ENCODE peak calls at places on chromosome 4, in five cellular contexts. K is trophoblast cell, W is H9, Q is neuronal stem cell, V is H1. X is an unnamed sample. For H3K79me1, the result is how much of the 10 kb centered on the place peaks cover.

GRCh38 chr4:124641715-124642380 is 70.7 kb downstream of the ANKRD50 start:
- DNase-seq in W (no peak), K (no peak), Q (no peak), V (no peak), X (peak)

GRCh38 chr4:22301253-22301652 is 214.6 kb downstream of the ADGRA3 start:
- DNase-seq in K (no peak), W (no peak), V (no peak), Q (no peak), X (no peak)

GRCh38 chr4:173257732-173258717 is 76.1 kb downstream of the HMGB2 start:
- DNase-seq in W (peak), K (peak), Q (peak), V (peak), X (peak)

GRCh38 chr4:2059726-2060577 is 825 bp downstream of the NAT8L start:
- DNase-seq in W (no peak), Q (no peak), V (no peak), K (no peak), X (peak)

GRCh38 chr4:13984996-13985780 is 357.7 kb upstream of the BOD1L1 start:
- DNase-seq in W (no peak), K (no peak), Q (no peak), V (no peak), X (no peak)

GRCh38 chr4:168836482-168836881 is 173.6 kb downstream of the CBR4 start:
- DNase-seq in K (no peak), V (no peak), Q (no peak), W (no peak), X (no peak)

GRCh38 chr4:137819964-137820383 is 287.7 kb upstream of the PCDH18 start:
- DNase-seq in K (peak), Q (peak), V (peak), W (peak), X (peak)

GRCh38 chr4:148239406-148239805 is 202.8 kb downstream of the NR3C2 start:
- DNase-seq in W (no peak), V (no peak), Q (no peak), K (no peak), X (no peak)

GRCh38 chr4:77994194-77994721 is 62.9 kb upstream of the FRAS1 start:
- DNase-seq in Q (peak), W (peak), K (peak), V (peak), X (peak)

GRCh38 chr4:150250293-150250997 is 172.2 kb downstream of the DCLK2 start:
- DNase-seq in V (no peak), W (no peak), Q (no peak), K (no peak), X (no peak)

GRCh38 chr4:10611673-10612072 is 72.9 kb downstream of the CLNK start:
- DNase-seq in K (peak), W (no peak), Q (no peak), V (no peak), X (peak)

GRCh38 chr4:139783761-139784484 is 118.3 kb downstream of the MGST2 start:
- DNase-seq in Q (no peak), W (no peak), V (no peak), K (peak), X (no peak)

GRCh38 chr4:13546855-13547562 is 2.7 kb upstream of the NKX3-2 start:
- DNase-seq in W (peak), K (no peak), Q (no peak), V (no peak), X (peak)

GRCh38 chr4:127782025-127782274 is 172 bp upstream of the HSPA4L start:
- DNase-seq in K (peak), Q (peak), V (peak), W (peak), X (no peak)

GRCh38 chr4:180589575-180589974 is 1653.6 kb upstream of the TENM3 start:
- DNase-seq in V (no peak), W (no peak), K (no peak), Q (no peak), X (no peak)

GRCh38 chr4:83890816-83891215 is 354.9 kb downstream of the GPAT3 start:
- DNase-seq in K (peak), Q (no peak), W (no peak), V (no peak), X (no peak)

GRCh38 chr4:128322986-128323385 is 35.4 kb upstream of the PGRMC2 start:
- DNase-seq in Q (no peak), K (peak), W (no peak), V (no peak), X (peak)

GRCh38 chr4:24477919-24478318 is 106.4 kb downstream of the DHX15 start:
- DNase-seq in K (no peak), Q (no peak), V (no peak), W (peak), X (peak)

GRCh38 chr4:183436417-183436816 is 8.0 kb upstream of the CDKN2AIP start:
- DNase-seq in W (peak), V (no peak), K (no peak), Q (no peak), X (no peak)

GRCh38 chr4:152686452-152687013 is 6.7 kb upstream of the TMEM154 start:
- DNase-seq in Q (no peak), K (no peak), W (no peak), V (no peak), X (no peak)

GRCh38 chr4:152689615-152690501 is 10.1 kb upstream of the TMEM154 start:
- DNase-seq in V (no peak), K (no peak), Q (no peak), W (no peak), X (no peak)

GRCh38 chr4:152690706-152691651 is 11.2 kb upstream of the TMEM154 start:
- DNase-seq in V (no peak), K (no peak), Q (no peak), W (no peak), X (peak)

GRCh38 chr4:152684587-152684986 is 4.8 kb upstream of the TMEM154 start:
- DNase-seq in K (no peak), V (no peak), W (no peak), Q (no peak), X (no peak)

DNA sequence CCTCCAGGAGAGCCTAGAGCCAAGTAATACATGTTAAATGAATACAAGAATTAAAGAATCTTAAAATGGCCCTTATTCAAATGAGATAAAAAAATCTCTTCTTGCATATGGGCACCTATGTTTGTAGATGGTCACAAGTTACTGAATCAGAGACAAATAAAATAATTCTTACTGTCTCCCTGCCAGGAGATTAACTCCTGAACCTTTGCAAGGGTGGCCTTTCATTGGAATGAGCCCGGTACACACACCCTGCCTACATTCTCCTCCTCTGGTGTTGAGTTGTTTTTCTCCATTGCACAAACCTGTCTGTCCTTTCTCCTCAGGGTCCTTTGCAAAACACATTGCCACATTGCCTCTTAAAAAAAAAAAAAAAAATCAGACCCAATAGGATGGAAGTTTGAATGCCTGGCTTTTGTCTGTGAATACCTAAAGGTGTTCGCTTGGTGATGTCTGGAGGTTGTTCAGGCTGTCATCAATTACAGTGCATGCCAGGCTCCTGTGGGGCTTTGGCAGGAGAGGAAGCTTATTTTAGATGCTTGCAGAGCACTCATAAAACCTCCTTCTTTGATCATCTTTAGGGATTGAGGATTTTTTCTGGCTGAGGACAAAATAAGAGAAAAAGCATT is 8.3 kb upstream of the TMEM154 start:
- DNase-seq in V (no peak), W (no peak), Q (no peak), K (no peak), X (no peak)
- H2BK12ac ChIP-seq in V (no peak), W (no peak), Q (no peak), K (no peak), X (no peak)

GRCh38 chr4:5883916-5884315 is 9.0 kb downstream of the CRMP1 start:
- DNase-seq in Q (no peak), W (no peak), V (no peak), K (no peak), X (peak)
- H3K79me1 ChIP-seq in Q (under half), W (under half), V (under half), K (under half), X (under half)

GRCh38 chr4:11693693-11694092 is 265.0 kb upstream of the HS3ST1 start:
- DNase-seq in V (no peak), Q (no peak), K (no peak), W (no peak), X (no peak)
- H2BK12ac ChIP-seq in V (no peak), Q (no peak), K (no peak), W (no peak), X (no peak)

GRCh38 chr4:3424522-3425095 is 17.2 kb upstream of the HGFAC start:
- DNase-seq in K (no peak), V (no peak), Q (no peak), W (no peak), X (no peak)
- H3K79me1 ChIP-seq in K (under half), V (under half), Q (under half), W (under half), X (under half)

DNA sequence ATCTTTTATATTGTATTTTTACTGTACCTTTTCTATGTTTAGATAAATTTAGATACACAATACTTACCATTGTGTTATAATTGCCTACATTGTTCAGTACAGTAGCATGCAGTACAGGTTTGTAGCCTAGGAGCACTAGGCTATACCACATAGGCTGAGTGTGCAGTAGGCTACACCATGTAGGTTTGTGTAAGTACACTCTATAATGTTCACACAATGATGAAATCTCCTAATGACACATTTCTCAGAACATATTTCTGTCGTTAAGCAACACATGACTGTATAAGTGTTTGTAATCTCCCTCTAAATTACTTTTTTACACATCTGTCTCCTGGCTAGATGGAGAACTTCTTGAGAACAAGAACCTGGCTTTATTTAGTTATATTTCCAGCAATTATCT is 40.3 kb downstream of the UCHL1 start:
- DNase-seq in W (no peak), V (no peak), Q (no peak), K (no peak), X (peak)
- H2BK12ac ChIP-seq in W (no peak), V (no peak), Q (no peak), K (no peak), X (no peak)

GRCh38 chr4:158789853-158790252 is 21.0 kb downstream of the FNIP2 start:
- DNase-seq in Q (no peak), W (no peak), K (no peak), V (no peak), X (no peak)
- H3K79me1 ChIP-seq in Q (under half), W (under half), K (under half), V (under half), X (under half)

GRCh38 chr4:103098331-103098730 is 1.3 kb downstream of the BDH2 start:
- DNase-seq in Q (no peak), W (no peak), V (no peak), K (no peak), X (no peak)
- H2BK12ac ChIP-seq in Q (no peak), W (no peak), V (no peak), K (no peak), X (peak)

DNA sequence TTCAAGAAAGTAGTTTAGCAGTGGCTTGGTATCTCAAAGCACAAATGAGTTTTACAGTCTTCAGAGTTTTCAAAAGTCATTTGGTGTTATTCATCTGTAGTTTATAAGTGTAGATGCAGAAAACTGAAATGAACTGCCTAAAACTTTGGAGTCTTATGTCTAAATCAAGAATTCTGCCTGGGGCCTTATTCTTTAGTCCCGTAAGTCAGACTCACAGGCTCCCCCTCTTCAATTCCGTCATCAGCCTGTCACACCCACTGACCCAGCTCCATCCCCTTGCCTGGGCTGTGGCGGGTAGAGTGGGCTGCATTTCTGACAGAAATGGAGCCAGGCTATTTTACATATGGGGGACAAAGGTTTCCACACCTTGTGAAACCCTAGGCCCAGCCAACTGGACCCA is 44.3 kb downstream of the TSPAN5 start:
- DNase-seq in V (no peak), Q (no peak), K (no peak), W (no peak), X (no peak)
- H3K79me1 ChIP-seq in V (under half), Q (under half), K (under half), W (under half), X (under half)

GRCh38 chr4:38672247-38673071 is 8.5 kb downstream of the KLF3 start:
- DNase-seq in Q (peak), V (no peak), K (no peak), W (peak), X (no peak)
- H2BK12ac ChIP-seq in Q (no peak), V (peak), K (no peak), W (no peak), X (no peak)

GRCh38 chr4:38889143-38889542 is 21.5 kb downstream of the FAM114A1 start:
- DNase-seq in K (peak), Q (no peak), V (no peak), W (no peak), X (peak)

GRCh38 chr4:38884254-38884653 is 16.6 kb downstream of the FAM114A1 start:
- DNase-seq in K (no peak), Q (no peak), W (no peak), V (no peak), X (no peak)
- H3K79me1 ChIP-seq in K (under half), Q (under half), W (under half), V (under half), X (under half)

X was measured in mesenchymal stem cell.